ENCODE peak calls at places on chromosomes 1 and 21, in eight cellular contexts. W is heart left ventricle; Y is left ventricle myocardium inferior; Z is fibroblast of lung; L is tibial artery; X is GM23338; I is CD8-positive, alpha-beta memory T cell; N is right lobe of liver. J is an unnamed sample.
A peak's percentile ranks its signal among the peaks of the same experiment; 100 is the strongest.

GRCh38 chr1:107477233-107477632 is 336.4 kb downstream of the NTNG1 start:
- DNase-seq in W (no peak), N (no peak), I (no peak), X (peak; percentile 57), Z (no peak), Y (no peak), L (no peak), J (no peak)

GRCh38 chr1:53619088-53619810 is 119.7 kb downstream of the GLIS1 start:
- DNase-seq in X (no peak), Z (no peak), L (peak; percentile 53), Y (no peak), N (peak; percentile 28), I (no peak), W (no peak), J (no peak)

GRCh38 chr1:60727553-60727952 is 354.8 kb upstream of the NFIA start:
- DNase-seq in Y (no peak), Z (no peak), W (no peak), I (no peak), X (peak; percentile 25), L (no peak), N (no peak), J (no peak)

GRCh38 chr1:33188572-33189275 is 6.9 kb upstream of the TRIM62 start:
- DNase-seq in N (no peak), X (no peak), Z (peak; percentile 35), L (no peak), W (no peak), I (no peak), Y (no peak), J (no peak)

GRCh38 chr1:109826446-109826845 is 62.7 kb upstream of the EPS8L3 start:
- DNase-seq in N (no peak), Y (no peak), Z (no peak), I (no peak), L (no peak), W (no peak), X (no peak), J (no peak)

GRCh38 chr1:202160377-202160940 is at the start of gene PTPN7:
- DNase-seq in W (no peak), X (no peak), L (no peak), I (peak; percentile 86), Z (no peak), N (no peak), Y (no peak), J (no peak)

GRCh38 chr1:64282353-64282752 is 78.9 kb downstream of the UBE2U start:
- DNase-seq in Y (no peak), L (no peak), I (no peak), X (no peak), N (no peak), Z (no peak), W (no peak), J (peak; percentile 9)

GRCh38 chr1:10659218-10659617 is 137.2 kb downstream of the CASZ1 start:
- DNase-seq in Z (no peak), I (no peak), Y (no peak), N (no peak), X (no peak), L (no peak), W (no peak), J (no peak)

GRCh38 chr1:169108897-169109560 is 2.5 kb downstream of the ATP1B1 start:
- DNase-seq in L (no peak), X (peak; percentile 46), Y (peak; percentile 21), N (peak; percentile 75), Z (peak; percentile 52), W (no peak), I (no peak), J (no peak)

GRCh38 chr1:116911166-116911553 is 1.4 kb downstream of the PTGFRN start:
- DNase-seq in Z (no peak), I (no peak), W (no peak), L (no peak), Y (no peak), N (no peak), X (no peak), J (no peak)

GRCh38 chr1:244863491-244864252 is 671 bp downstream of the HNRNPU start:
- DNase-seq in X (no peak), Z (no peak), Y (peak; percentile 35), N (peak; percentile 71), L (no peak), W (peak; percentile 46), I (peak; percentile 64), J (no peak)

GRCh38 chr1:161084205-161084988 is 5.0 kb downstream of the NECTIN4 start:
- DNase-seq in Y (no peak), L (no peak), I (no peak), N (no peak), Z (peak; percentile 59), X (no peak), W (no peak), J (no peak)

DNA sequence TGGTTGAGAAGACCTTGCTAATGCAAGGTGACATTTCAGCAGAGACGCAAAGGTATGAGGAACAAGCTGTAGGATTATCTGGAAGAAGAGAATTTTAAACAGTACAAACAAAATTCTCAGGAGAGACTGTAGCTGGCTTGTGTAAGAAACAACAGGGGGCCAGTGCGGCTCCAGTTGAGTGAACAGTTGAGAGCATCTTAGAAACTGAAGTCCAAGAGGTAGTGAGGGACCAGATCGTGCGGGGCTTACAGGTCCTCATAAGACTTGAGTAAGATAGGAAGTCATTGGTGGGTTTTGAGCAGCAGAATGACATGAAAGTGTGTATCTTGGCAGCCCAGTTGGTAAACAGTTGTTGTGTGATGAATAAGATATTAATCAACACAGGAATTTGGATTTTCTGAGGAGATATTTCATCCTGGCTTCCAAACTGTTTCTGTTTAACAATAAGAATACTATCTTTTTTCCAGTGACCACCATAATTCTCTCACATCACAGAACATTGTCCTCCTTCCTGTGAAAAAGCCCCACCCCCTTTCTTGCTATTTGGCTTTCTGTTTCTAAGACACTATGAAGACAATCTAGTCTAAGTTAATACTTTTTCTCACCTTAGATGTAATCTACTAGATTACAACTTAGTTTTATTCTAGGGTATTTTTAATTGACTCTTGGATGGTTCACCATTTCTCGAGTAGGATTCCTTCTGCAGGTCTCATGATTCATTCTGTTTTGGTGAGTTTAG is 62.4 kb downstream of the SASS6 start:
- DNase-seq in N (no peak), X (no peak), L (no peak), Z (no peak), Y (no peak), I (no peak), W (no peak), J (no peak)
- H3K27ac ChIP-seq in N (no peak overlapping the region), X (no peak overlapping the region), L (no peak overlapping the region), Z (no peak overlapping the region), Y (no peak overlapping the region), I (no peak overlapping the region), W (no peak overlapping the region), J (no peak overlapping the region)

DNA sequence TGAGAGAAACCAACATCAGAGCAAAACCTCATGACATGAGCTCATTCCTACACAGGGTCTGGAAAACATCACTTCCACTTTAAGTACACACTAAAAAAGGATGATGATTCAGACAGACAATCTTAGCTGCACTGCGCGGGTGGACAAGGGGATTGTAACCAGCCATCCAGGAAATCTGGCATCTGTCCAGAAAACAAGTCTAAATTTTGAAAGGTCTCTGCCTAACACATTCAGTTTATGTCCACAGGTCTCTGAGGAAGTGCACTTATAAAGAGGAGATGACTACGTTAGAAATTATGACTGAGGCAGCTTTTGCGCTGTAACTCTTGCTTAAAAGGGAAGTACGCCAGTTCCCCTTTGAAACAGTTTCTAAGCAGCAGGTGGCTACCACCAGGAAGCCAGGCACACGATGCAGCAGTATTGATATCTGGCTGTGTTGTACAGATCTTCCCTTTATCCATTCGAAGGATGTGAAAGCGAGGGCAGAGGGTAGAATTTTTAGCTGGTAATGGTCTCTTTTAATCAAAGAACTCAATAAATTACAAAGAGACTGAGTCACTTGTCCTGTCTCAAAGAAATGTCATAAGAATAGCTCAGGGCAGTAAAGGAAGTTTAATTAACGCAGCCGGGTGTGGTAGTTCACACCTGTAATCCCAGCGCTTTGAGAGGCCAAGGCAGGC is 128.0 kb downstream of the SETD4 start:
- DNase-seq in Y (peak; percentile 53), L (peak; percentile 70), W (peak; percentile 86), Z (peak; percentile 91), N (no peak), I (no peak), X (no peak), J (peak; percentile 36)
- H3K4me3 ChIP-seq in Y (peak overlapping the region; percentile 25), L (no peak overlapping the region), W (no peak overlapping the region), Z (no peak overlapping the region), N (no peak overlapping the region), I (no peak overlapping the region), X (no peak overlapping the region), J (no peak overlapping the region)

GRCh38 chr1:92587445-92587844 is 100.7 kb upstream of the GFI1 start:
- DNase-seq in Y (no peak), L (no peak), I (no peak), W (no peak), X (no peak), Z (no peak), N (no peak), J (no peak)

GRCh38 chr1:92585831-92586230 is 99.1 kb upstream of the GFI1 start:
- DNase-seq in X (no peak), L (no peak), N (no peak), Z (no peak), I (no peak), W (no peak), Y (no peak), J (no peak)

GRCh38 chr1:92583821-92584760 is 97.4 kb upstream of the GFI1 start:
- DNase-seq in I (no peak), Z (peak; percentile 88), X (no peak), Y (no peak), N (no peak), L (no peak), W (no peak), J (no peak)
- H3K27ac ChIP-seq in I (no peak overlapping the region), Z (no peak overlapping the region), X (no peak overlapping the region), Y (no peak overlapping the region), N (no peak overlapping the region), L (no peak overlapping the region), W (no peak overlapping the region), J (no peak overlapping the region)

DNA sequence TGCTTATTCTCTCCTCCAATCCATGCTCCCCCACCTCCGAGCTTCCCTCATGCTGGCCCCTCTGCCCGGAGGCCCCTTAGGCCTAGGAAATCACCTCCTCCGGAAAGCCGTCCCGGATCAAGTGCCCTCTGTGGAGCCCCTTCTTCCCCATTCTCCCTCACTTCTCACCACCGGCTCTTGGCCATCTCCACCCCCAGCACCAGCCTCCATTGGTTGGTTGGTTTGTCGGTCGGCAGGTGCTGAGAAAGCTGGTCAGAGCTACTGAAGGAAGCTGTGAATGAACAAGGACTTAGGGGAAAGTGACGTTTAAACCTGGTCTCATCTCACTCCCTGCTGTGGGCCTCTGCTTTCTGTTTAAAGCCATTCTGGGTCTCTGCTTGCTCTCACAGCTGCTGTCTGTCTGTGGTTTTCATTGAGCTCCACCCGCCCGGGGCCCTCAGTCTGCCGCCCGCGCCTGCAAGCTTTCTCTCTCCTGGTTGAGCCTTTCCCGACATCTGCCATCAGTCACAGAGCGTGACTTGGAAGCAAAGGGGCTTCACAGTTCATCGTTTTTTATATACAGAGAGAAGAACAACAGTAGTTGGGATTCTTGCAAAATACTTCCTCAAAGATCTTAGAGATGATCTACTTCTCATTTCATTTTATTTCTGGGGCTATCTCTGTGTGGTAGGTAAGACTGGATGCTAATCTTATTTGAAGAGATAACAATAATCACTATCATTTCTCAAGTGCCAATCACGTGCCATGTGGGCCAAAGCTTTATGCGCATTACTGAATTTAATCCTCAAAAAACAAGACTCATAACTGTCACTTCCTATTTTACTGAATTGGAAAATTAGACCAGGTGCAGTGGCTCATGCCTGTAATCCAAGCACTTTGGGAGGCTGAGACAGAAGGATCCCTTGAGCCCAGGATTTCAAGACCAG is 122.0 kb downstream of the KCNN3 start:
- DNase-seq in X (no peak), N (no peak), I (peak; percentile 59), Y (peak; percentile 68), W (peak; percentile 62), L (no peak), Z (peak; percentile 23), J (no peak)
- H3K4me3 ChIP-seq in X (no peak overlapping the region), N (no peak overlapping the region), I (no peak overlapping the region), Y (no peak overlapping the region), W (no peak overlapping the region), L (no peak overlapping the region), Z (no peak overlapping the region), J (no peak overlapping the region)

GRCh38 chr1:151960780-151961513 is 32.7 kb downstream of the S100A10 start:
- DNase-seq in N (no peak), I (no peak), L (no peak), Z (no peak), Y (no peak), X (no peak), W (no peak), J (no peak)
- H3K27ac ChIP-seq in N (no peak overlapping the region), I (no peak overlapping the region), L (no peak overlapping the region), Z (no peak overlapping the region), Y (peak overlapping the region; percentile 56), X (no peak overlapping the region), W (peak overlapping the region; percentile 37), J (no peak overlapping the region)

J was measured in pancreas.